ENCODE peak calls at places on chromosomes 5 and 9, in five cellular contexts. I, V, Q, X and Y are unnamed samples.

GRCh38 chr5:53080271-53080670 is 29.3 kb downstream of the MOCS2 start:
- DNase-seq in Q (no peak), V (no peak), X (no peak), I (no peak), Y (no peak)

GRCh38 chr5:54644226-54644625 is 126.7 kb downstream of the SNX18 start:
- DNase-seq in Q (peak), X (no peak), I (no peak), V (no peak), Y (no peak)

GRCh38 chr9:114588150-114588663 is 638 bp downstream of the ATP6V1G1 start:
- DNase-seq in I (no peak), X (no peak), V (no peak), Q (peak), Y (no peak)

GRCh38 chr9:69620731-69621130 is 51.4 kb downstream of the APBA1 start:
- DNase-seq in Q (no peak), I (no peak), X (no peak), V (no peak), Y (no peak)

GRCh38 chr9:137383453-137384115 is 39.4 kb downstream of the EXD3 start:
- DNase-seq in I (peak), Q (no peak), V (peak), X (no peak), Y (no peak)

GRCh38 chr5:13662646-13663045 is 281.8 kb downstream of the DNAH5 start:
- DNase-seq in Q (no peak), I (no peak), V (no peak), X (no peak), Y (no peak)

GRCh38 chr9:21525174-21525573 is 43.1 kb upstream of the IFNE start:
- DNase-seq in X (no peak), I (no peak), Q (no peak), V (no peak), Y (no peak)

GRCh38 chr5:163504091-163504931 is 1.1 kb upstream of the MAT2B start:
- DNase-seq in I (no peak), X (peak), Q (peak), V (peak), Y (no peak)

GRCh38 chr5:96968074-96968473 is 32.2 kb downstream of the LNPEP start:
- DNase-seq in I (no peak), Q (peak), V (no peak), X (no peak), Y (no peak)

GRCh38 chr5:142974449-142974848 is 204.3 kb downstream of the ARHGAP26 start:
- DNase-seq in V (no peak), I (no peak), X (no peak), Q (no peak), Y (no peak)